ENCODE peak calls at places on chromosomes 4 and X, in ten cellular contexts. L, I, E, F, A, J, X, O, M and H are unnamed samples.

GRCh38 chr4:30865676-30866075 is 145.5 kb downstream of the PCDH7 start:
- DNase-seq in X (no peak), F (no peak), A (no peak), J (no peak), O (no peak), M (no peak), L (no peak), E (peak), I (peak), H (no peak)

GRCh38 chr4:88866862-88867550 is 169.4 kb upstream of the NAP1L5 start:
- DNase-seq in O (no peak), J (no peak), L (no peak), X (no peak), I (peak), F (peak), A (peak), E (peak), M (no peak), H (no peak)

GRCh38 chr4:168511780-168512467 is 15.1 kb downstream of the PALLD start:
- DNase-seq in J (peak), F (no peak), O (no peak), I (no peak), E (no peak), A (no peak), L (no peak), X (no peak), M (no peak), H (no peak)

GRCh38 chr4:68162196-68162595 is 32.5 kb upstream of the TMPRSS11F start:
- DNase-seq in J (no peak), F (no peak), L (no peak), X (no peak), A (no peak), O (no peak), E (no peak), I (no peak), M (no peak), H (no peak)

GRCh38 chr4:70297581-70297980 is 37.2 kb upstream of the CABS1 start:
- DNase-seq in A (no peak), L (no peak), J (no peak), X (no peak), I (no peak), O (no peak), F (no peak), M (no peak), E (no peak), H (no peak)

GRCh38 chr4:24321151-24321550 is 263.2 kb downstream of the DHX15 start:
- DNase-seq in X (no peak), M (peak), J (no peak), I (peak), E (peak), L (no peak), O (no peak), A (no peak), F (no peak), H (no peak)

GRCh38 chrX:123736333-123736921 is 3.6 kb upstream of the THOC2 start:
- DNase-seq in E (peak), J (no peak), L (no peak), O (no peak), X (no peak), M (peak), I (peak), F (no peak), A (no peak), H (no peak)

GRCh38 chrX:29788991-29789699 is 426.2 kb upstream of the MAGEB2 start:
- DNase-seq in I (no peak), E (no peak), M (no peak), L (no peak), O (no peak), F (no peak), A (no peak), X (no peak), J (no peak), H (no peak)

GRCh38 chr4:152634110-152634760 is 45.6 kb downstream of the TMEM154 start:
- DNase-seq in F (no peak), X (no peak), A (no peak), E (no peak), J (no peak), O (peak), L (no peak), I (no peak), M (peak), H (no peak)

GRCh38 chrX:24184018-24184417 is 34.5 kb downstream of the ZFX start:
- DNase-seq in A (no peak), J (no peak), E (no peak), I (no peak), O (no peak), F (no peak), X (no peak), M (peak), L (no peak), H (no peak)

GRCh38 chrX:104165894-104166734 is at the start of gene FAM199X:
- DNase-seq in F (peak), E (peak), J (peak), A (peak), L (peak), M (peak), X (peak), O (peak), I (peak), H (peak)

GRCh38 chr4:158496030-158496741 is 25.5 kb upstream of the RXFP1 start:
- DNase-seq in L (peak), E (no peak), I (no peak), M (peak), O (peak), A (no peak), J (no peak), X (peak), F (peak), H (peak)

GRCh38 chr4:5747746-5748365 is 36.9 kb downstream of the EVC start:
- DNase-seq in M (peak), A (no peak), X (no peak), E (peak), O (no peak), I (peak), J (no peak), F (peak), L (no peak), H (no peak)

GRCh38 chrX:40003071-40003981 is 94.4 kb downstream of the BCOR start:
- DNase-seq in X (no peak), J (no peak), M (peak), F (no peak), O (no peak), L (no peak), I (no peak), A (no peak), E (no peak), H (no peak)

GRCh38 chr4:98688416-98689290 is 30.2 kb upstream of the TSPAN5 start:
- DNase-seq in X (no peak), A (no peak), E (peak), O (no peak), F (peak), M (peak), I (peak), L (no peak), J (no peak), H (no peak)

GRCh38 chrX:30653415-30654131 is at the start of gene GK:
- DNase-seq in M (no peak), F (peak), L (no peak), A (no peak), J (no peak), I (peak), O (no peak), X (no peak), E (peak), H (peak)

GRCh38 chr4:186693159-186693815 is 30.4 kb downstream of the FAT1 start:
- DNase-seq in O (no peak), X (no peak), A (no peak), J (no peak), L (peak), E (peak), F (no peak), M (peak), I (peak), H (no peak)

GRCh38 chr4:16205298-16206164 is 20.7 kb downstream of the TAPT1 start:
- DNase-seq in A (no peak), E (peak), J (no peak), L (no peak), M (peak), O (peak), I (peak), F (peak), X (no peak), H (peak)

GRCh38 chrX:1809581-1809980 is 194.7 kb downstream of the ASMT start:
- DNase-seq in I (no peak), O (no peak), F (no peak), L (no peak), M (no peak), A (no peak), E (no peak), X (no peak), J (no peak), H (no peak)

GRCh38 chrX:19535481-19535880 is 20.2 kb upstream of the MAP3K15 start:
- DNase-seq in J (no peak), O (peak), A (no peak), E (peak), L (no peak), M (peak), F (no peak), X (no peak), I (peak), H (peak)

GRCh38 chr4:112938461-112939058 is 110.9 kb upstream of the ANK2 start:
- DNase-seq in X (peak), F (peak), I (peak), J (no peak), A (peak), E (peak), L (no peak), O (peak), M (peak), H (peak)

GRCh38 chr4:184170996-184171395 is 46.7 kb downstream of the ENPP6 start:
- DNase-seq in A (no peak), J (no peak), I (peak), M (peak), F (no peak), E (peak), L (no peak), O (no peak), X (no peak), H (peak)

GRCh38 chr4:155692361-155692760 is 25.7 kb downstream of the GUCY1A1 start:
- DNase-seq in O (no peak), X (no peak), I (no peak), F (no peak), A (no peak), L (no peak), J (no peak), E (no peak), M (no peak), H (no peak)